ENCODE peak calls at places on chromosomes 6 and 20, in nine cellular contexts. K is activated T-cell treated with anti-CD3 and anti-CD28 coated beads for 24 hours, T is GM20000, X is amygdala, Z is HTR-8/SVneo, O is GM13977, Y is AG10803, C is AG04449, S is H1. V is an unnamed sample.
A peak's percentile ranks its signal among the peaks of the same experiment; 100 is the strongest.

GRCh38 chr6:111949546-111949945 is 76.3 kb upstream of the FYN start:
- DNase-seq in K (no peak), T (no peak), X (no peak), Z (no peak), O (no peak), Y (no peak), C (no peak), S (no peak), V (no peak)

GRCh38 chr6:69487688-69488087 is 309.1 kb downstream of the LMBRD1 start:
- DNase-seq in K (no peak), T (no peak), X (no peak), Z (no peak), O (no peak), Y (no peak), C (no peak), S (no peak), V (no peak)

GRCh38 chr6:14743465-14744211 is 502.2 kb upstream of the JARID2 start:
- DNase-seq in K (peak; percentile 82), T (no peak), X (no peak), Z (peak; percentile 81), O (no peak), Y (peak; percentile 99), C (peak; percentile 95), S (no peak), V (no peak)

GRCh38 chr6:12911387-12911960 is 194.9 kb downstream of the PHACTR1 start:
- DNase-seq in K (no peak), T (peak; percentile 19), X (no peak), Z (no peak), O (peak; percentile 26), Y (peak; percentile 63), C (no peak), S (no peak), V (no peak)

GRCh38 chr6:127384007-127384406 is 40.6 kb upstream of the ECHDC1 start:
- DNase-seq in K (no peak), T (no peak), X (no peak), Z (no peak), O (no peak), Y (peak; percentile 44), C (peak; percentile 44), S (no peak), V (no peak)

GRCh38 chr6:1079525-1079924 is 232.4 kb upstream of the FOXQ1 start:
- DNase-seq in K (no peak), T (no peak), X (no peak), Z (peak; percentile 24), O (no peak), Y (no peak), C (no peak), S (no peak), V (no peak)

GRCh38 chr20:37990571-37991151 is 42.6 kb downstream of the TTI1 start:
- DNase-seq in K (peak; percentile 19), T (peak; percentile 89), X (no peak), Z (no peak), O (peak; percentile 88), Y (peak; percentile 79), C (no peak), S (no peak), V (no peak)

GRCh38 chr6:168132531-168133184 is 53.6 kb upstream of the FRMD1 start:
- DNase-seq in K (no peak), T (no peak), X (peak; percentile 69), Z (no peak), O (no peak), Y (peak; percentile 55), C (no peak), S (peak; percentile 39), V (no peak)

GRCh38 chr20:23507346-23507745 is 16.4 kb downstream of the CST8 start:
- DNase-seq in K (no peak), T (no peak), X (no peak), Z (no peak), O (no peak), Y (no peak), C (no peak), S (no peak), V (no peak)

GRCh38 chr6:133895573-133896343 is 6.8 kb downstream of the TCF21 start:
- DNase-seq in K (no peak), T (no peak), X (no peak), Z (no peak), O (no peak), Y (peak; percentile 38), C (no peak), S (no peak), V (no peak)

GRCh38 chr6:154864086-154864430 is 130.8 kb downstream of the SCAF8 start:
- DNase-seq in K (no peak), T (no peak), X (no peak), Z (no peak), O (no peak), Y (no peak), C (no peak), S (no peak), V (no peak)